ENCODE peak calls at places on chromosomes 7 and 10, in seven cellular contexts. O is iris pigment epithelial cell, N is lower leg skin, H is T-helper 9 cell, B is uterus, E is brain microvascular endothelial cell, R is B cell. A is an unnamed sample.
A peak's percentile ranks its signal among the peaks of the same experiment; 100 is the strongest.

GRCh38 chr10:47137311-47137851 is 162.6 kb upstream of the GDF10 start:
- DNase-seq in O (peak; percentile 92), N (no peak), H (no peak), B (no peak), E (peak; percentile 96), R (no peak), A (no peak)

GRCh38 chr10:42952931-42953683 is 123.8 kb upstream of the RET start:
- DNase-seq in O (no peak), N (peak; percentile 78), H (no peak), B (no peak), E (no peak), R (no peak), A (no peak)

GRCh38 chr10:120760246-120760645 is 90.9 kb upstream of the WDR11 start:
- DNase-seq in O (no peak), N (no peak), H (no peak), B (no peak), E (no peak), R (no peak), A (no peak)

GRCh38 chr10:62130948-62131347 is 137.7 kb downstream of the RTKN2 start:
- DNase-seq in O (peak; percentile 93), N (no peak), H (no peak), B (no peak), E (peak; percentile 94), R (no peak), A (no peak)

GRCh38 chr7:45687721-45688120 is 113.6 kb downstream of the ADCY1 start:
- DNase-seq in O (no peak), N (peak; percentile 76), H (no peak), B (no peak), E (no peak), R (no peak), A (peak; percentile 17)

GRCh38 chr7:128410092-128410665 is 397 bp upstream of the IMPDH1 start:
- DNase-seq in O (peak; percentile 94), N (peak; percentile 94), H (peak; percentile 56), B (no peak), E (peak; percentile 78), R (peak; percentile 54), A (peak; percentile 82)

GRCh38 chr7:156692849-156693248 is 52.3 kb downstream of the RNF32 start:
- DNase-seq in O (no peak), N (no peak), H (no peak), B (no peak), E (no peak), R (no peak), A (no peak)

GRCh38 chr7:76997381-76998262 is 34.5 kb downstream of the SPDYE17 start:
- DNase-seq in O (peak; percentile 4), N (peak; percentile 67), H (no peak), B (peak; percentile 20), E (no peak), R (no peak), A (no peak)

GRCh38 chr7:107167483-107168232 is 1.1 kb upstream of the HBP1 start:
- DNase-seq in O (peak; percentile 90), N (no peak), H (peak; percentile 63), B (peak; percentile 81), E (peak; percentile 72), R (no peak), A (peak; percentile 29)

GRCh38 chr10:91071786-91072185 is 148.7 kb upstream of the PCGF5 start:
- DNase-seq in O (no peak), N (no peak), H (no peak), B (no peak), E (no peak), R (no peak), A (no peak)

GRCh38 chr10:70474780-70475179 is 3.8 kb upstream of the PALD1 start:
- DNase-seq in O (no peak), N (no peak), H (no peak), B (no peak), E (no peak), R (no peak), A (no peak)

GRCh38 chr10:2761311-2761710 is 306.0 kb upstream of the PFKP start:
- DNase-seq in O (no peak), N (no peak), H (no peak), B (peak; percentile 58), E (no peak), R (no peak), A (no peak)

GRCh38 chr10:133608855-133609254 is 17.7 kb downstream of the FRG2B start:
- DNase-seq in O (peak; percentile 12), N (no peak), H (no peak), B (no peak), E (no peak), R (no peak), A (no peak)

A was measured in heart left ventricle.